ENCODE peak calls at places on chromosome 14, in six cellular contexts. One of them, this sample, is unnamed.
A peak's percentile ranks its signal among the peaks of the same experiment; 100 is the strongest.

GRCh38 chr14:99260652-99261551 is 11.1 kb downstream of the BCL11B start:
- DNase-seq in ascending aorta: no peak
- DNase-seq in fibroblast of lung: no peak
- DNase-seq in psoas muscle: no peak
- DNase-seq in H1: no peak
- DNase-seq in right atrium auricular region: no peak
- DNase-seq in this sample: no peak

GRCh38 chr14:30283822-30284446 is 275.0 kb upstream of the G2E3 start:
- DNase-seq in psoas muscle: no peak
- DNase-seq in H1: peak; percentile 34
- DNase-seq in right atrium auricular region: no peak
- DNase-seq in fibroblast of lung: peak; percentile 38
- DNase-seq in ascending aorta: no peak
- DNase-seq in this sample: no peak

GRCh38 chr14:31243860-31244259 is 36.3 kb upstream of the HECTD1 start:
- DNase-seq in fibroblast of lung: no peak
- DNase-seq in psoas muscle: no peak
- DNase-seq in right atrium auricular region: peak; percentile 2
- DNase-seq in H1: no peak
- DNase-seq in ascending aorta: no peak
- DNase-seq in this sample: no peak

GRCh38 chr14:71452535-71452934 is 479.7 kb upstream of the RGS6 start:
- DNase-seq in psoas muscle: no peak
- DNase-seq in ascending aorta: no peak
- DNase-seq in right atrium auricular region: no peak
- DNase-seq in H1: no peak
- DNase-seq in fibroblast of lung: no peak
- DNase-seq in this sample: no peak

GRCh38 chr14:90023176-90023896 is 38.5 kb upstream of the KCNK13 start:
- DNase-seq in psoas muscle: no peak
- DNase-seq in ascending aorta: no peak
- DNase-seq in fibroblast of lung: peak; percentile 79
- DNase-seq in right atrium auricular region: no peak
- DNase-seq in H1: no peak
- DNase-seq in this sample: no peak

GRCh38 chr14:37253905-37254304 is 56.2 kb downstream of the MIPOL1 start:
- DNase-seq in H1: no peak
- DNase-seq in psoas muscle: no peak
- DNase-seq in fibroblast of lung: peak; percentile 76
- DNase-seq in right atrium auricular region: no peak
- DNase-seq in ascending aorta: no peak
- DNase-seq in this sample: no peak

GRCh38 chr14:101369194-101369915 is 191.9 kb upstream of the DIO3 start:
- DNase-seq in ascending aorta: no peak
- DNase-seq in H1: no peak
- DNase-seq in right atrium auricular region: no peak
- DNase-seq in fibroblast of lung: no peak
- DNase-seq in psoas muscle: peak; percentile 72
- DNase-seq in this sample: no peak

GRCh38 chr14:72883963-72884362 is 9.9 kb downstream of the DPF3 start:
- DNase-seq in H1: no peak
- DNase-seq in fibroblast of lung: peak; percentile 45
- DNase-seq in ascending aorta: no peak
- DNase-seq in psoas muscle: no peak
- DNase-seq in right atrium auricular region: no peak
- DNase-seq in this sample: no peak

GRCh38 chr14:34633697-34634096 is 3.7 kb upstream of the SNX6 start:
- DNase-seq in H1: no peak
- DNase-seq in ascending aorta: no peak
- DNase-seq in psoas muscle: no peak
- DNase-seq in fibroblast of lung: no peak
- DNase-seq in right atrium auricular region: no peak
- DNase-seq in this sample: no peak

GRCh38 chr14:61894452-61895077 is 132.3 kb downstream of the SNAPC1 start:
- DNase-seq in psoas muscle: peak; percentile 52
- DNase-seq in right atrium auricular region: no peak
- DNase-seq in fibroblast of lung: peak; percentile 57
- DNase-seq in H1: no peak
- DNase-seq in ascending aorta: no peak
- DNase-seq in this sample: no peak
- TF ChIP-seq CTCF in psoas muscle: peak; percentile 39
- TF ChIP-seq CTCF in right atrium auricular region: peak; percentile 72
- TF ChIP-seq CTCF in fibroblast of lung: peak; percentile 75
- TF ChIP-seq CTCF in H1: peak; percentile 59
- TF ChIP-seq CTCF in ascending aorta: no peak
- TF ChIP-seq CTCF in this sample: peak; percentile 58

DNA sequence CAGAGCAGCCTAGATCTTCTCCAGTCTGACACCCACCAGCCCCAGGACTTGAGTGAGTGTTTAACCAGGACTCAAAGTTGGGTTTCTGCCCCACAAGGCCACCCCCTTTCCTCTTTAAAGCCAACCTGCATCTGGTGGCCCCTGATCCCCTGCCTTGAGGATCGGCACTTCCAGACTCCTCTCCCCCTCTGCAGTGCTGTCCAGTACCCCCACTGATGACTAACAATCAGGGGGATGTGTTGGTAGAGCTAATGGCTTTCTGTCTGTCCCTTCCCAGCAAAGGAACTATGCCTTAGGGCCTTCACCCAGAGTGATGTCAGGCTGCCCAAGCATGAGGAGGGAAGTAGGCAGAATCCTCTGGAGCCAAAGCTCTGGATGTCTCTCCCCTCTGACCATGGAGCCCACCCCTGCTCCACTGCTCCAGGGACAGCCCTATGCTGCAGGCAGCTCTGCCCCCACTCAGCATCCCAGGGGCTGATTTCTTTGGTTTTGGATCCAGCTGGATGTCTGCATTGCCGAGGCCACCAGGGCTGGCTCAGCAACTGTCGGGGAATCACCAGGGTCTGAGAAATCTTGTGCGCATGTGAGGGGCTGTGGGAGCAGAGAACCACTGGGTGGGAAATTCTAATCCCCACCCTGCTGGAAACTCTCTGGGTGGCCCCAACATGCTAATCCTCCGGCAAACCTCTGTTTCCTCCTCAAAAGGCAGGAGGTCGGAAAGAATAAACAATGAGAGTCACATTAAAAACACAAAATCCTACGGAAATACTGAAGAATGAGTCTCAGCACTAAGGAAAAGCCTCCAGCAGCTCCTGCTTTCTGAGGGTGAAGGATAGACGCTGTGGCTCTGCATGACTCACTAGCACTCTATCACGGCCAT is 42.9 kb downstream of the DAD1 start:
- DNase-seq in psoas muscle: no peak
- DNase-seq in ascending aorta: peak; percentile 62
- DNase-seq in H1: no peak
- DNase-seq in fibroblast of lung: peak; percentile 89
- DNase-seq in right atrium auricular region: no peak
- DNase-seq in this sample: no peak
- H3K4me1 ChIP-seq in psoas muscle: peaks cover 19% of the 10 kb centered on the region
- H3K4me1 ChIP-seq in ascending aorta: peaks cover 13% of the 10 kb centered on the region
- H3K4me1 ChIP-seq in H1: peaks cover 21% of the 10 kb centered on the region
- H3K4me1 ChIP-seq in fibroblast of lung: peaks cover 13% of the 10 kb centered on the region
- H3K4me1 ChIP-seq in right atrium auricular region: peaks cover 36% of the 10 kb centered on the region
- H3K4me1 ChIP-seq in this sample: peaks cover 23% of the 10 kb centered on the region

DNA sequence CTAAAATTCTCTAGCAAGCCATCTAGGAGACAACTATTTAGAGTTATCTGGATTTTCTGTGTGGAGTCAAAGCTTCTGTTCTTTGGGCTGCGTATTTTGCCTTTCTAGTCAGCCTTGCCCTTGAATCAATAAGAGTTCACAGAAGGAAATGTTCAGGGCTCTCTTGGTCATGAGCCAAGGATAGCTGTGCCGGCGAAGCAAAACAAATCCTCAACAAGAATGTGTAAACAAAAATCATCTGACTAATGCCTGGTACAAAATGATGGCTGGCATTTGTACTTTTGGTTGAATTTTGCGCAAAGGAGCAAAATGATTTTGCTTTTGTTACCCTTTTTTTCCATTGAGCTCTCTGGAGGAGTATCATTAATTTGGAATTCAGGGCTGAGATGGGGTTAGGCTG is 171.1 kb downstream of the DACT1 start:
- DNase-seq in ascending aorta: no peak
- DNase-seq in psoas muscle: no peak
- DNase-seq in H1: no peak
- DNase-seq in fibroblast of lung: no peak
- DNase-seq in right atrium auricular region: no peak
- DNase-seq in this sample: no peak
- H3K4me3 ChIP-seq in ascending aorta: no peak overlapping the region
- H3K4me3 ChIP-seq in psoas muscle: no peak overlapping the region
- H3K4me3 ChIP-seq in H1: no peak overlapping the region
- H3K4me3 ChIP-seq in fibroblast of lung: no peak overlapping the region
- H3K4me3 ChIP-seq in right atrium auricular region: no peak overlapping the region
- H3K4me3 ChIP-seq in this sample: no peak overlapping the region

DNA sequence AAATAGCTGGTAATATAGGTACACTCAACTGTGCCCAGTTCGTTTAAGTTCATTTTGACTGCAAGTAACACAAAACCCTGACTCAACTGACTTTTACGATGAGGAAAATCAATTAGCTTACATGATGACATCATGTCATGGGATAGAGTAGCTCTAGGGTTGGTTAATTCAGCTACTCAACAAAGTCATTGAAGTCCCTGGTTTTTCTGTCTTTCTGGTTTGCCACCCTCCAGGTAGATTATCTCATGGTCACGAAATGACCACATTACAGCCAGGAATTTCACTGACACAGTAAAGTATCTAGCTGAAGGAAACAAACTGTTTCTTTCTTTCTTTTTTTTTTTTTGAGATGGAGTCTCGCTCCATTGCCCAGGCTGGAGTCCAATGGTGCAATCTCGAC is 68.5 kb upstream of the FUT8 start:
- DNase-seq in fibroblast of lung: no peak
- DNase-seq in psoas muscle: no peak
- DNase-seq in ascending aorta: no peak
- DNase-seq in H1: no peak
- DNase-seq in right atrium auricular region: no peak
- DNase-seq in this sample: no peak
- TF ChIP-seq CTCF in fibroblast of lung: no peak
- TF ChIP-seq CTCF in psoas muscle: no peak
- TF ChIP-seq CTCF in ascending aorta: no peak
- TF ChIP-seq CTCF in H1: no peak
- TF ChIP-seq CTCF in right atrium auricular region: no peak
- TF ChIP-seq CTCF in this sample: no peak

GRCh38 chr14:69769623-69770022 is 2.7 kb downstream of the SRSF5 start:
- DNase-seq in fibroblast of lung: no peak
- DNase-seq in right atrium auricular region: no peak
- DNase-seq in H1: no peak
- DNase-seq in ascending aorta: no peak
- DNase-seq in psoas muscle: no peak
- DNase-seq in this sample: no peak

GRCh38 chr14:69770559-69770958 is 3.6 kb downstream of the SRSF5 start:
- DNase-seq in right atrium auricular region: no peak
- DNase-seq in fibroblast of lung: no peak
- DNase-seq in H1: no peak
- DNase-seq in psoas muscle: no peak
- DNase-seq in ascending aorta: no peak
- DNase-seq in this sample: no peak

GRCh38 chr14:69768873-69769272 is 1.9 kb downstream of the SRSF5 start:
- DNase-seq in right atrium auricular region: no peak
- DNase-seq in ascending aorta: no peak
- DNase-seq in psoas muscle: no peak
- DNase-seq in fibroblast of lung: peak; percentile 24
- DNase-seq in H1: no peak
- DNase-seq in this sample: no peak

GRCh38 chr14:69772082-69773017 is 5.4 kb downstream of the SRSF5 start:
- DNase-seq in fibroblast of lung: no peak
- DNase-seq in right atrium auricular region: no peak
- DNase-seq in H1: no peak
- DNase-seq in psoas muscle: no peak
- DNase-seq in ascending aorta: no peak
- DNase-seq in this sample: no peak

DNA sequence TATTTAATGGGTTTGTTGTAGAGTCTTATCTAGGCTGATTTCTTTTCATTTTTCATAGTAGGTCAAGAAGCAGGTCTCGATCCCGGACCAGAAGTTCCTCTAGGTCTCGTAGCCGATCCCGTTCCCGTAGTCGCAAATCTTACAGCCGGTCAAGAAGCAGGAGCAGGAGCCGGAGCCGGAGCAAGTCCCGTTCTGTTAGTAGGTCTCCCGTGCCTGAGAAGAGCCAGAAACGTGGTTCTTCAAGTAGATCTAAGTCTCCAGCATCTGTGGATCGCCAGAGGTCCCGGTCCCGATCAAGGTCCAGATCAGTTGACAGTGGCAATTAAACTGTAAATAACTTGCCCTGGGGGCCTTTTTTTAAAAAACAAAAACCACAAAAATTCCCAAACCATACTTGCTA is 4.2 kb downstream of the SRSF5 start:
- DNase-seq in H1: no peak
- DNase-seq in fibroblast of lung: no peak
- DNase-seq in right atrium auricular region: no peak
- DNase-seq in ascending aorta: no peak
- DNase-seq in psoas muscle: no peak
- DNase-seq in this sample: no peak
- H3K4me1 ChIP-seq in H1: peaks cover 3% of the 10 kb centered on the region
- H3K4me1 ChIP-seq in fibroblast of lung: no peaks in the 10 kb centered on the region
- H3K4me1 ChIP-seq in right atrium auricular region: peaks cover 44% of the 10 kb centered on the region
- H3K4me1 ChIP-seq in ascending aorta: peaks cover 39% of the 10 kb centered on the region
- H3K4me1 ChIP-seq in psoas muscle: peaks cover 42% of the 10 kb centered on the region
- H3K4me1 ChIP-seq in this sample: peaks cover 54% of the 10 kb centered on the region

GRCh38 chr14:25069889-25070288 is 19.9 kb upstream of the STXBP6 start:
- DNase-seq in fibroblast of lung: no peak
- DNase-seq in H1: no peak
- DNase-seq in psoas muscle: no peak
- DNase-seq in ascending aorta: no peak
- DNase-seq in right atrium auricular region: no peak
- DNase-seq in this sample: no peak
- H3K4me3 ChIP-seq in fibroblast of lung: no peak overlapping the region
- H3K4me3 ChIP-seq in H1: no peak overlapping the region
- H3K4me3 ChIP-seq in psoas muscle: no peak overlapping the region
- H3K4me3 ChIP-seq in ascending aorta: no peak overlapping the region
- H3K4me3 ChIP-seq in right atrium auricular region: no peak overlapping the region
- H3K4me3 ChIP-seq in this sample: no peak overlapping the region

GRCh38 chr14:76844223-76844622 is 18.0 kb downstream of the LRRC74A start:
- DNase-seq in H1: no peak
- DNase-seq in psoas muscle: peak; percentile 74
- DNase-seq in right atrium auricular region: peak; percentile 76
- DNase-seq in fibroblast of lung: peak; percentile 39
- DNase-seq in ascending aorta: peak; percentile 73
- DNase-seq in this sample: no peak
- TF ChIP-seq CTCF in H1: no peak
- TF ChIP-seq CTCF in psoas muscle: peak; percentile 24
- TF ChIP-seq CTCF in right atrium auricular region: no peak
- TF ChIP-seq CTCF in fibroblast of lung: no peak
- TF ChIP-seq CTCF in ascending aorta: no peak
- TF ChIP-seq CTCF in this sample: no peak

GRCh38 chr14:59313063-59314018 is 124.9 kb downstream of the DAAM1 start:
- DNase-seq in fibroblast of lung: no peak
- DNase-seq in H1: no peak
- DNase-seq in right atrium auricular region: no peak
- DNase-seq in ascending aorta: no peak
- DNase-seq in psoas muscle: no peak
- DNase-seq in this sample: no peak
- H3K4me1 ChIP-seq in fibroblast of lung: peaks cover 4% of the 10 kb centered on the region
- H3K4me1 ChIP-seq in H1: peaks cover 2% of the 10 kb centered on the region
- H3K4me1 ChIP-seq in right atrium auricular region: peaks cover 81% of the 10 kb centered on the region
- H3K4me1 ChIP-seq in ascending aorta: peaks cover 44% of the 10 kb centered on the region
- H3K4me1 ChIP-seq in psoas muscle: peaks cover 11% of the 10 kb centered on the region
- H3K4me1 ChIP-seq in this sample: peaks cover 11% of the 10 kb centered on the region